ENCODE peak calls at places on chromosomes 6 and 20, in seven cellular contexts. One of them, this sample, is unnamed.

GRCh38 chr6:47810885-47811284 is 29.1 kb downstream of the OPN5 start:
- DNase-seq in HuH-7: peak; percentile 2
- DNase-seq in Calu3: no peak
- DNase-seq in AG09309: no peak
- DNase-seq in HT1080: no peak
- DNase-seq in sigmoid colon: no peak
- DNase-seq in mesothelial cell of epicardium: no peak
- DNase-seq in this sample: no peak

GRCh38 chr6:5173862-5174643 is 86.7 kb downstream of the LYRM4 start:
- DNase-seq in Calu3: no peak
- DNase-seq in sigmoid colon: no peak
- DNase-seq in HT1080: no peak
- DNase-seq in HuH-7: no peak
- DNase-seq in AG09309: no peak
- DNase-seq in mesothelial cell of epicardium: no peak
- DNase-seq in this sample: no peak

GRCh38 chr6:38177885-38178583 is 358.5 kb downstream of the ZFAND3 start:
- DNase-seq in HT1080: no peak
- DNase-seq in mesothelial cell of epicardium: no peak
- DNase-seq in sigmoid colon: peak; percentile 28
- DNase-seq in HuH-7: no peak
- DNase-seq in AG09309: no peak
- DNase-seq in Calu3: no peak
- DNase-seq in this sample: no peak

GRCh38 chr6:112018619-112019416 is 35.1 kb upstream of the CCN6 start:
- DNase-seq in HT1080: no peak
- DNase-seq in sigmoid colon: no peak
- DNase-seq in HuH-7: peak; percentile 49
- DNase-seq in mesothelial cell of epicardium: no peak
- DNase-seq in AG09309: peak; percentile 55
- DNase-seq in Calu3: no peak
- DNase-seq in this sample: no peak

GRCh38 chr6:117512056-117512828 is 29.8 kb downstream of the DCBLD1 start:
- DNase-seq in Calu3: no peak
- DNase-seq in sigmoid colon: no peak
- DNase-seq in HuH-7: no peak
- DNase-seq in mesothelial cell of epicardium: no peak
- DNase-seq in HT1080: no peak
- DNase-seq in AG09309: no peak
- DNase-seq in this sample: peak; percentile 34

GRCh38 chr6:108916026-108916689 is 67.9 kb downstream of the ARMC2 start:
- DNase-seq in sigmoid colon: no peak
- DNase-seq in HuH-7: no peak
- DNase-seq in AG09309: no peak
- DNase-seq in HT1080: no peak
- DNase-seq in Calu3: peak; percentile 7
- DNase-seq in mesothelial cell of epicardium: no peak
- DNase-seq in this sample: no peak

GRCh38 chr20:46573788-46574581 is 23.5 kb upstream of the OCSTAMP start:
- DNase-seq in mesothelial cell of epicardium: no peak
- DNase-seq in HT1080: no peak
- DNase-seq in sigmoid colon: peak; percentile 33
- DNase-seq in Calu3: no peak
- DNase-seq in HuH-7: no peak
- DNase-seq in AG09309: no peak
- DNase-seq in this sample: no peak

GRCh38 chr6:1770435-1770843 is 160.7 kb downstream of the FOXC1 start:
- DNase-seq in mesothelial cell of epicardium: no peak
- DNase-seq in sigmoid colon: no peak
- DNase-seq in HuH-7: no peak
- DNase-seq in Calu3: peak; percentile 54
- DNase-seq in HT1080: peak; percentile 70
- DNase-seq in AG09309: no peak
- DNase-seq in this sample: no peak

GRCh38 chr6:120077489-120077888 is 727.9 kb upstream of the MAN1A1 start:
- DNase-seq in HT1080: peak; percentile 8
- DNase-seq in AG09309: no peak
- DNase-seq in mesothelial cell of epicardium: no peak
- DNase-seq in Calu3: peak; percentile 2
- DNase-seq in HuH-7: no peak
- DNase-seq in sigmoid colon: no peak
- DNase-seq in this sample: peak; percentile 9